ENCODE peak calls at places on chromosomes 12 and 14, in four cellular contexts. E, J, S and Y are unnamed samples.

GRCh38 chr12:57258977-57259970 is 8.3 kb upstream of the STAC3 start:
- DNase-seq in S (no peak), E (no peak), J (no peak), Y (no peak)

GRCh38 chr12:130070017-130070653 is 92.1 kb upstream of the FZD10 start:
- DNase-seq in S (no peak), E (no peak), J (no peak), Y (peak)

GRCh38 chr14:71555654-71556559 is 376.3 kb upstream of the RGS6 start:
- DNase-seq in E (no peak), S (no peak), J (peak), Y (no peak)

GRCh38 chr14:103820908-103821307 is 26.5 kb downstream of the PPP1R13B start:
- DNase-seq in E (no peak), S (no peak), J (no peak), Y (no peak)

GRCh38 chr12:96225994-96226399 is 31.8 kb downstream of the ELK3 start:
- DNase-seq in S (no peak), J (no peak), E (no peak), Y (no peak)

GRCh38 chr14:71322660-71323250 is 415.5 kb downstream of the PCNX1 start:
- DNase-seq in J (no peak), S (no peak), E (no peak), Y (no peak)

GRCh38 chr12:109561711-109562030 is 11.6 kb downstream of the MMAB start:
- DNase-seq in E (no peak), J (no peak), S (no peak), Y (no peak)

GRCh38 chr12:43847427-43847826 is 11.5 kb downstream of the TMEM117 start:
- DNase-seq in J (no peak), S (no peak), E (no peak), Y (no peak)

GRCh38 chr12:47504775-47505446 is 200.9 kb downstream of the RPAP3 start:
- DNase-seq in J (no peak), E (no peak), S (no peak), Y (no peak)

GRCh38 chr12:51752490-51752889 is 96.0 kb downstream of the FIGNL2 start:
- DNase-seq in J (no peak), S (no peak), E (peak), Y (peak)

GRCh38 chr12:52440821-52441319 is 6.7 kb upstream of the KRT75 start:
- DNase-seq in E (no peak), J (no peak), S (no peak), Y (no peak)

GRCh38 chr12:32502693-32503510 is 103.5 kb downstream of the FGD4 start:
- DNase-seq in J (no peak), S (no peak), E (no peak), Y (no peak)

GRCh38 chr14:90797919-90798318 is 18.3 kb downstream of the TTC7B start:
- DNase-seq in E (no peak), J (no peak), S (no peak), Y (no peak)

GRCh38 chr12:34253674-34254073 is 231.4 kb downstream of the ALG10 start:
- DNase-seq in E (no peak), J (no peak), S (no peak), Y (no peak)

GRCh38 chr12:56932867-56933266 is 1.3 kb downstream of the SDR9C7 start:
- DNase-seq in E (no peak), J (no peak), S (no peak), Y (no peak)

GRCh38 chr14:102554835-102555819 is 37.3 kb upstream of the RCOR1 start:
- DNase-seq in E (peak), S (no peak), J (peak), Y (no peak)

GRCh38 chr12:72134934-72135333 is 137.2 kb upstream of the TRHDE start:
- DNase-seq in E (no peak), S (no peak), J (no peak), Y (peak)

GRCh38 chr14:99382781-99383456 is 97.7 kb downstream of the SETD3 start:
- DNase-seq in E (no peak), S (no peak), J (no peak), Y (no peak)

GRCh38 chr14:104551851-104552737 is 27.5 kb upstream of the C14orf180 start:
- DNase-seq in S (no peak), J (no peak), E (peak), Y (no peak)

GRCh38 chr14:39243831-39244230 is 10.1 kb downstream of the MIA2 start:
- DNase-seq in J (no peak), S (no peak), E (no peak), Y (no peak)

GRCh38 chr14:37594238-37594915 is 672 bp downstream of the FOXA1 start:
- DNase-seq in J (no peak), E (no peak), S (no peak), Y (no peak)

GRCh38 chr12:6092784-6093722 is 31.4 kb downstream of the VWF start:
- DNase-seq in E (peak), S (no peak), J (no peak), Y (no peak)

GRCh38 chr14:63147018-63147417 is 57.2 kb upstream of the RHOJ start:
- DNase-seq in S (no peak), E (no peak), J (no peak), Y (no peak)

GRCh38 chr12:89185889-89186288 is 166.4 kb downstream of the DUSP6 start:
- DNase-seq in S (no peak), J (no peak), E (no peak), Y (no peak)

GRCh38 chr12:106976668-106977067 is 10.3 kb downstream of the MTERF2 start:
- DNase-seq in S (no peak), E (no peak), J (no peak), Y (no peak)

GRCh38 chr12:44053550-44054243 is 217.8 kb downstream of the TMEM117 start:
- DNase-seq in J (no peak), E (no peak), S (no peak), Y (no peak)

GRCh38 chr12:100986595-100987547 is 192.3 kb downstream of the ANO4 start:
- DNase-seq in J (no peak), S (no peak), E (no peak), Y (no peak)

GRCh38 chr12:95634622-95635621 is 83.6 kb upstream of the USP44 start:
- DNase-seq in J (no peak), E (no peak), S (no peak), Y (no peak)

GRCh38 chr14:55519473-55520080 is 60.4 kb upstream of the KTN1 start:
- DNase-seq in J (no peak), E (no peak), S (no peak), Y (no peak)

GRCh38 chr14:103558071-103558882 is 4.2 kb downstream of the BAG5 start:
- DNase-seq in S (no peak), J (no peak), E (peak), Y (no peak)

GRCh38 chr12:41932470-41932991 is 212.1 kb downstream of the GXYLT1 start:
- DNase-seq in S (no peak), J (no peak), E (peak), Y (peak)

GRCh38 chr14:65958664-65959562 is 527.3 kb upstream of the CCDC196 start:
- DNase-seq in S (peak), E (no peak), J (no peak), Y (no peak)

GRCh38 chr14:69042309-69043006 is 63.4 kb upstream of the ACTN1 start:
- DNase-seq in J (no peak), S (no peak), E (no peak), Y (no peak)
- H3K27ac ChIP-seq in J (no peak), S (no peak), E (peak), Y (no peak)

GRCh38 chr14:34201909-34202622 is 251.2 kb upstream of the EGLN3 start:
- DNase-seq in S (no peak), J (no peak), E (no peak), Y (no peak)

GRCh38 chr14:34199585-34199984 is 248.7 kb upstream of the EGLN3 start:
- DNase-seq in E (no peak), S (no peak), J (peak), Y (no peak)

GRCh38 chr14:34204774-34205173 is 253.9 kb upstream of the EGLN3 start:
- DNase-seq in E (no peak), J (no peak), S (no peak), Y (no peak)

GRCh38 chr14:34205799-34206198 is 254.9 kb upstream of the EGLN3 start:
- DNase-seq in J (no peak), E (no peak), S (no peak), Y (no peak)

DNA sequence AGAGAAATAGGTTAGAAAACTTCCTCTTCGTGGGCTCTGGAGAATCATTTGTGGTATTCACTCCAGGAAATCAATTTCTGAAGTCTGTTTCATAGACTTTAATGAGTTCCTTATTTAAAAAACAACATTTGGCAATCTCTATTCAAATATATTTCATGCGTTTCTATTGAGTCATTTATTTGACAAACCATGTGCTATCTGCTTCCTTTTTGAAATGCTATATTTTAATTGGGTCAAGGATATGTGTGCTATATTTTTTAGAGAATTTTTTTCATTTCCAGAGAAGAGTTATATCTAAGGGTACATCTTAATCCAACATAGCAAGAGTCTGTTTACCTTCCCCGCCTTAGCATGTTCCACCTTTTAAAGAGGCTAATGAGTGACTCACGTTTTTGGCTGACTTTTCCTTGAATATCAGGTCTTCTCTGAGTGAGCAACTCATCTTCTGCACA is 252.4 kb upstream of the EGLN3 start:
- DNase-seq in J (no peak), E (no peak), S (no peak), Y (no peak)
- H3K27ac ChIP-seq in J (no peak), E (no peak), S (no peak), Y (no peak)

DNA sequence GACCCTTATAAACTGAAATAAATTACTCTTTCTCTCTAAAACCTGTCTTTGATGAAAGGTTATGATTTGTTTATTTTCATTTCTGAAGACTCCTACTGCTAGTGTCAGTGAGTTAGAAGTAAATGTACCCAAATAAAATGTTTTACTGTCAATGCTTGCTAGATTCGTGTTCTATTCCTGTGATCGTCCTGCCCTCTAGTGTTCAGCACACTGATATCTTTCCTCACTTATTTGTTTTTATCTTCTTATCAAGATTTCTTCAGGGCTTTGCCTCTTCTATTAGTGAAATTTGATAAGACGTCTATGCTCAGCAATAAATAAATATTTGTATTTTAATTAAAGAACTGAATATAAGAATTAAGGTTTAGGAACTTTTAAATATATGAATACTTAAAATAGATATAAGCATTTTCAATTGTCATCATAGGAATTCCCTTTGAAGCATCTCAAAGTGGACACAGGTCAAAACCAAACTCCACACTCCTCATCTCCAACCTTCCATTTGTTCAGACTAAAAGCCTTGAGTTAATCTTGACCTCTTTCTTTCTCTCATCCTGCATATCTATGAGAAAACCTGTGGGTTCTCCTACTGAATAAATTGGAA is 75.8 kb downstream of the C12orf50 start:
- DNase-seq in E (no peak), S (no peak), J (no peak), Y (peak)
- H3K27ac ChIP-seq in E (no peak), S (no peak), J (no peak), Y (no peak)

DNA sequence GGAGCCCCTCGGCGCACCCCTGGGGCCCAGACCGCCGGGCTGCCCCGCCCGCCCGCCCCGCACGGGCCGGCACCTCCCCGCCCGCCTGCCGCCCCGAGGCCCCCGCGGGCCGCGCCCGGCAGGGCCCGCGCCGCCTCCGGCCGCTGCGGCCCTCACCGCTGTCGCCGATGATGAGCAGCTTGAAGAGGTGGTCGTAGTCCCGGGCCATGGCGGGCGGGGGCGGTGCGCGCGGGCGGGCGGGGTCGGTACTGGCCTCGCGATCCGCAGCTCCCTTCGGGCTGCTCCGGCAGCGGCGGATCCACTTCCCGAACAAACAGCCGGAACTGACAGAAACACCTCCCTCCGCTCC is at the start of gene RAB35:
- DNase-seq in J (no peak), E (no peak), S (no peak), Y (no peak)
- H3K27ac ChIP-seq in J (peak), E (peak), S (no peak), Y (peak)

GRCh38 chr12:13148532-13148847 is 45.0 kb upstream of the GSG1 start:
- DNase-seq in S (no peak), J (no peak), E (no peak), Y (no peak)
- H3K27ac ChIP-seq in S (no peak), J (no peak), E (no peak), Y (no peak)

GRCh38 chr14:23299558-23299957 is 3.1 kb downstream of the PPP1R3E start:
- DNase-seq in J (no peak), S (no peak), E (no peak), Y (no peak)
- H3K27ac ChIP-seq in J (peak), S (no peak), E (peak), Y (peak)

DNA sequence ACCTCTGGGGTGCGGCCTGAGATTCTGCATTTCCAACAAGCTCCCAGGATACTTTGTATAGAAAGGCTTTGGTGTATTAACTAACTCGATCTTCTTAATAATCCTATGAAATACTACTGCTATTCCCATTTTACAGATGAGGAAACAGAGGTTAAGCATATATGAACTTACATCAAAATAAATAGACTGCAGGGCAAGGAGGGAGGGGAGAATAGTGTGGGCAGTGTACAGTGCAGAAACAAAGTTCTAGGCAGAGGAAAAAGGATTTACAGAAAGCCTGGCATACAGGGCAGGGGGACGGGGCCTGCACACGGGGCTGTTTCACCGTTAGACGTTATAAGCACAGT is 19.0 kb downstream of the NINJ2 start:
- DNase-seq in E (no peak), S (no peak), J (no peak), Y (no peak)
- H3K27ac ChIP-seq in E (peak), S (no peak), J (peak), Y (peak)